ENCODE peak calls at places on chromosomes 16 and 17, in five cellular contexts. H is fibroblast of lung, U is stomach, S is left ventricle myocardium inferior, J is mucosa of descending colon. Q is an unnamed sample. For H3K4me1, the result is how much of the 10 kb centered on the place peaks cover.

GRCh38 chr17:62823111-62823895 is 15.2 kb upstream of the MARCHF10 start:
- DNase-seq in H (peak), U (no peak), S (no peak), J (no peak), Q (no peak)

GRCh38 chr17:79645022-79645776 is 34.3 kb upstream of the RBFOX3 start:
- DNase-seq in H (no peak), U (peak), S (no peak), J (no peak), Q (peak)

GRCh38 chr17:55577011-55577586 is 65.8 kb upstream of the SMIM36 start:
- DNase-seq in H (peak), U (no peak), S (peak), J (no peak), Q (no peak)

GRCh38 chr17:76273923-76274558 is 8.9 kb downstream of the UBALD2 start:
- DNase-seq in H (no peak), U (no peak), S (no peak), J (no peak), Q (no peak)

GRCh38 chr17:34283571-34283970 is 2.0 kb upstream of the CCL11 start:
- DNase-seq in H (no peak), U (no peak), S (no peak), J (no peak), Q (no peak)

GRCh38 chr17:63760771-63761539 is 12.4 kb downstream of the CCDC47 start:
- DNase-seq in H (peak), U (no peak), S (no peak), J (no peak), Q (no peak)

GRCh38 chr17:2075336-2076056 is 20.6 kb downstream of the HIC1 start:
- DNase-seq in H (peak), U (no peak), S (no peak), J (peak), Q (no peak)

GRCh38 chr17:79444226-79444625 is 166.6 kb downstream of the RBFOX3 start:
- DNase-seq in H (no peak), U (no peak), S (no peak), J (no peak), Q (no peak)

GRCh38 chr16:89602273-89602951 is 11.0 kb upstream of the DPEP1 start:
- DNase-seq in H (peak), U (no peak), S (no peak), J (no peak), Q (no peak)

GRCh38 chr16:35552763-35553162 is 2093.4 kb downstream of the TP53TG3F start:
- DNase-seq in H (no peak), U (no peak), S (no peak), J (no peak), Q (no peak)

GRCh38 chr17:30093463-30094147 is 23.0 kb upstream of the NSRP1 start:
- DNase-seq in H (peak), U (peak), S (no peak), J (no peak), Q (no peak)

GRCh38 chr16:54505479-54506247 is 219.1 kb upstream of the IRX3 start:
- DNase-seq in H (no peak), U (no peak), S (no peak), J (no peak), Q (no peak)

GRCh38 chr16:88315543-88316105 is 67.1 kb upstream of the ZNF469 start:
- DNase-seq in H (peak), U (peak), S (peak), J (no peak), Q (no peak)

GRCh38 chr17:29292992-29293889 is 707 bp downstream of the NUFIP2 start:
- DNase-seq in H (peak), U (peak), S (peak), J (peak), Q (peak)

GRCh38 chr17:74110467-74110866 is 93.0 kb upstream of the RPL38 start:
- DNase-seq in H (no peak), U (no peak), S (no peak), J (no peak), Q (no peak)

GRCh38 chr16:27408012-27408601 is 6.1 kb downstream of the IL21R start:
- DNase-seq in H (peak), U (no peak), S (no peak), J (no peak), Q (no peak)

GRCh38 chr16:15748654-15749053 is 98.6 kb downstream of the NDE1 start:
- DNase-seq in H (no peak), U (no peak), S (no peak), J (no peak), Q (no peak)

GRCh38 chr16:86286991-86287640 is 223.2 kb upstream of the FOXF1 start:
- DNase-seq in H (no peak), U (no peak), S (no peak), J (no peak), Q (no peak)

GRCh38 chr16:86925067-86925791 is 346.9 kb downstream of the FOXL1 start:
- DNase-seq in H (peak), U (no peak), S (no peak), J (no peak), Q (no peak)

GRCh38 chr16:66477028-66477515 is 50.0 kb downstream of the BEAN1 start:
- DNase-seq in H (no peak), U (no peak), S (no peak), J (no peak), Q (no peak)

GRCh38 chr17:13931111-13931526 is 138.2 kb upstream of the COX10 start:
- DNase-seq in H (peak), U (no peak), S (no peak), J (no peak), Q (no peak)

GRCh38 chr17:7842950-7843535 is 9.0 kb downstream of the KDM6B start:
- DNase-seq in H (peak), U (peak), S (peak), J (peak), Q (peak)

DNA sequence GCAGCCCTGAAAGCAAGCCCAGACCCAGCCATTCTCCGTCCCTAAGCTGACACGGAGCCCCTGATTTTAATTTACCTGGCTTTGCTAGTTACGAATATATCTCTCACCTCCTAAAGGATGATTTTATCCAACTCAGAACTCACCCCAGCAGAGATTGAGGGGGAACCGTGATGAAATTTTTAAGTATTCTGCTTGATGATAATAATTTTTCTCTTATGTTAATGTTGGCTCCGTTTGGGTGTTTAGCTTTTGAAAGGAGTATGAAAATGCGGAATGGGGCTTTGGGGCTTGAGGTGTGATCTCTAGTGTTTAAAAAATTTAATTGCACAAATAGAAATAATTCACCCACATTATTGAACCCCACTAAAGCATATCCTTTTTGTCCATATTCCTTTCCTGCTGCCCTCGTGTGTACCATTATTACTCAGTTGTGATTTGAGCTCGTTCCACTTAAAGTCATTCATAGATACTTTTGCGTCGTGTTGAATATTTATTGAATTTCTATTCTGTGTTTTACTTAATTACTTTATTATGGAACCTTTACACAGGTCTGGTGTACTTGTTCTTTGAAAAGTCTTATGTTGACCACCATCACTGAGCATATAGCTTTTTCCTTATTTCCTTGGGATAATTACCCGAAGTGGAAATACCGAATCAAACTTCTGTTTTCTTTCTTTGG is 775 bp downstream of the PRPSAP2 start:
- DNase-seq in H (no peak), U (no peak), S (no peak), J (no peak), Q (no peak)
- H3K4me1 ChIP-seq in H (under half), U (under half), S (half or more), J (under half), Q (under half)

GRCh38 chr16:2024026-2024425 is 2.7 kb upstream of the NHERF2 start:
- DNase-seq in H (no peak), U (no peak), S (peak), J (peak), Q (no peak)
- H3K4me1 ChIP-seq in H (under half), U (half or more), S (half or more), J (under half), Q (half or more)

GRCh38 chr16:4239020-4239419 is 2.9 kb downstream of the SRL start:
- DNase-seq in H (no peak), U (no peak), S (no peak), J (no peak), Q (peak)
- H3K4me1 ChIP-seq in H (under half), U (under half), S (half or more), J (under half), Q (under half)

DNA sequence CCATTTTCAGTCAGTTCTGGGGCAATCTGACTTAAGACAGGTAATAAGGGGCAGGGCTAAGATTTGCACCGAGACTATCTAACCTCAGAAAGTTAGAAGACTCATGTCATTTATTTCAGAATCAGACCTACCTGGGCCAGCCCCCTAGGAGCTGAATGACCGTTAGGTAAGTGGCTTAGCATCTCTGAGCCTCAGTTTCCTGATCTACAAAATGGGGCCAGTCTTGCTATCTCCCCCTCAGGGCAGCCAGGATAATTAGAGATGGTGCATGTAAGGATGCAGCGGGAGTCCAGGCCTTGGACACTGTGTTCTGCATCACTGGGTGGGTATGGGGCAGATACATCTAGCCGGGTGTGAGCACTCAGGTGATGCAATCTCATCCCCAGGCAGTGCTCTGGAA is 10.4 kb upstream of the METTL22 start:
- DNase-seq in H (no peak), U (no peak), S (no peak), J (no peak), Q (no peak)
- H3K4me1 ChIP-seq in H (under half), U (under half), S (under half), J (under half), Q (under half)

DNA sequence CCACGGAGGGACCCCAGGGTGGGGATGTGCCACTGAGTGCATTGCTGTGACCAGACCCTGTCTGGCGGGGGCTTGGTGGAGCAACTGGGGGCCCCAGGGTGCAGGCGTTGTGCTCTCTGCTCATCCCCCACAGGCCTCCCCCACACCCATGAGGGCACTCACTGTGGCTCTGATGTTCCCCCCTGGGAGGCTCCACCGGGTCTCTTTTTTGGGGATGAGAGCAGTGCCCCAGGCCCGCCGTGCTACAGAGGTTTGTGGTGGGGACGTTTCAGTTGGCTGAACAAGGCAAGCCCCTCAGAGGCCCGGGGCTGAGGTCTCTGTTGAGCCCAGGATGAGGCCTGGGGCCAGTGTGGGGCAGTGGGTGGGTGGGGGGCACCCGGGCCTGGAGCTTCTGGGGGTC is 2.5 kb downstream of the CCDC78 start:
- DNase-seq in H (no peak), U (no peak), S (no peak), J (no peak), Q (no peak)
- H3K4me1 ChIP-seq in H (under half), U (half or more), S (half or more), J (under half), Q (under half)

GRCh38 chr16:24275413-24275812 is 19.3 kb downstream of the CACNG3 start:
- DNase-seq in H (no peak), U (no peak), S (no peak), J (no peak), Q (no peak)
- H3K4me1 ChIP-seq in H (under half), U (under half), S (under half), J (under half), Q (under half)

GRCh38 chr17:20273741-20274500 is 193.4 kb downstream of the LGALS9B start:
- DNase-seq in H (no peak), U (no peak), S (no peak), J (no peak), Q (no peak)

GRCh38 chr17:20276430-20276829 is 190.9 kb downstream of the LGALS9B start:
- DNase-seq in H (no peak), U (no peak), S (no peak), J (no peak), Q (no peak)

GRCh38 chr17:20279631-20280030 is 187.7 kb downstream of the LGALS9B start:
- DNase-seq in H (no peak), U (no peak), S (no peak), J (no peak), Q (no peak)

GRCh38 chr17:20278805-20279204 is 188.5 kb downstream of the LGALS9B start:
- DNase-seq in H (no peak), U (no peak), S (no peak), J (no peak), Q (no peak)

GRCh38 chr17:20275653-20276052 is 191.7 kb downstream of the LGALS9B start:
- DNase-seq in H (no peak), U (no peak), S (no peak), J (no peak), Q (no peak)
- H3K4me1 ChIP-seq in H (under half), U (under half), S (under half), J (under half), Q (under half)

GRCh38 chr16:11686713-11687112 is 18.5 kb downstream of the SNN start:
- DNase-seq in H (no peak), U (no peak), S (no peak), J (no peak), Q (no peak)

GRCh38 chr16:11682655-11683096 is 14.4 kb downstream of the SNN start:
- DNase-seq in H (peak), U (no peak), S (no peak), J (no peak), Q (no peak)

GRCh38 chr16:11683140-11683539 is 14.9 kb downstream of the SNN start:
- DNase-seq in H (no peak), U (no peak), S (no peak), J (no peak), Q (no peak)

GRCh38 chr16:11685844-11686618 is 17.8 kb downstream of the SNN start:
- DNase-seq in H (peak), U (peak), S (no peak), J (no peak), Q (no peak)

GRCh38 chr16:11684231-11685025 is 16.2 kb downstream of the SNN start:
- DNase-seq in H (no peak), U (no peak), S (no peak), J (no peak), Q (no peak)
- H3K4me1 ChIP-seq in H (under half), U (under half), S (half or more), J (under half), Q (half or more)

GRCh38 chr16:68762996-68763756 is 26.1 kb downstream of the CDH1 start:
- DNase-seq in H (peak), U (no peak), S (no peak), J (no peak), Q (no peak)

GRCh38 chr16:68764866-68765265 is 27.8 kb downstream of the CDH1 start:
- DNase-seq in H (no peak), U (no peak), S (no peak), J (no peak), Q (no peak)

GRCh38 chr16:68770671-68771070 is 33.6 kb downstream of the CDH1 start:
- DNase-seq in H (no peak), U (no peak), S (no peak), J (no peak), Q (no peak)

GRCh38 chr16:68771922-68772681 is 35.0 kb downstream of the CDH1 start:
- DNase-seq in H (no peak), U (no peak), S (no peak), J (no peak), Q (no peak)

GRCh38 chr16:68768170-68768569 is 31.1 kb downstream of the CDH1 start:
- DNase-seq in H (no peak), U (no peak), S (no peak), J (no peak), Q (no peak)
- H3K4me1 ChIP-seq in H (under half), U (under half), S (under half), J (under half), Q (under half)

DNA sequence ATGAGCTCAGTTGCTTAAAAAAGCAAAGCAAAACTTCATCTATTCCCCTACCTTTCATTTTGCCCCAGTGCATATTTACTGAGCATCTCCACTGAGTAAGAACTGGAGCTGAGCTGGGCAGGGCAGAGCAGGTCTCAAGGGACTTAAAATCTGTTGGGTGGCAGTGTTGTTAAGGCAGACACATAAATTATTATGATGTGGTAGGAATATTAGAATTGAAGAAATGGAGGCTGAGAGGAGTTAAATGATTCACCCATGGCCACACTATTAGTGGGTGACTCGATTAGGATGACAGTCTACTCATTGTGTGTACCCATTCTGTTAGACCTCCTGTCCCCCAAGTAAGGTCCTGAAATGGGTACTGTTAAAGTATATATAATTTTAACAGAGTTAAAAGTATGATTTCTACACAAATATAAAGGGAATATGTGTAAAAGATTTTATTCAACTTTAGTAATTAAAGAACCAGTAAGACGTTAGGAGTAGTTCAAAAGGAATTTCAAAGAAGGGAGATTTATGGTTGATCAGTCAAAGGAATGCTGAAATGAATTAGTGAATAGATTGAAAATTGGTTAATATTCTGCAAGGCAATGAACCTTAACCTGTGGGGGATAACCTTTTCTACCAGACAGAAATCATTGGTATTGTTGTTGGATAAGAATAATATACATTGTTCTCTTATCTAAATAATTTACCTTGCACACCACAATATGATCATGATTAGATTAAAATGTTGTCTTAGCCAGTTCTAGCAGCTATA is 17.5 kb downstream of the ITGB3 start:
- DNase-seq in H (no peak), U (no peak), S (no peak), J (no peak), Q (no peak)
- H3K4me1 ChIP-seq in H (under half), U (under half), S (under half), J (under half), Q (half or more)